ENCODE peak calls at places on chromosomes 7 and 10, in ten cellular contexts. Q is PC-9; S is astrocyte; R is Peyer's patch; U is IMR-90; F is CD8-positive, alpha-beta memory T cell; M is mammary epithelial cell; I is aorta; Z is DND-41; D is mesenchymal stem cell. X is an unnamed sample. For H3K4me1, the result is how much of the 10 kb centered on the place peaks cover.

GRCh38 chr7:142828101-142828500 is 26.8 kb upstream of the EPHB6 start:
- DNase-seq in I (no peak), F (no peak), Q (peak), U (no peak), R (no peak), Z (no peak), S (no peak), M (no peak), D (no peak), X (no peak)

GRCh38 chr10:67612577-67613537 is 83.1 kb downstream of the CTNNA3 start:
- DNase-seq in R (no peak), F (peak), Z (peak), D (peak), S (peak), Q (no peak), I (no peak), M (peak), U (peak), X (no peak)

GRCh38 chr7:87038993-87039716 is 20.3 kb downstream of the ELAPOR2 start:
- DNase-seq in M (no peak), D (peak), U (no peak), I (no peak), Z (no peak), S (no peak), Q (no peak), F (no peak), R (no peak), X (no peak)

GRCh38 chr10:42864575-42864974 is 82.0 kb downstream of the BMS1 start:
- DNase-seq in Z (no peak), U (peak), F (no peak), Q (no peak), M (peak), R (no peak), I (no peak), S (no peak), D (peak), X (peak)

GRCh38 chr7:134472572-134473242 is 13.8 kb upstream of the AKR1B1 start:
- DNase-seq in D (peak), U (no peak), Q (peak), S (no peak), Z (no peak), F (no peak), I (no peak), R (no peak), M (no peak), X (no peak)

GRCh38 chr10:97278491-97278989 is 13.9 kb downstream of the ARHGAP19 start:
- DNase-seq in Z (no peak), S (peak), R (no peak), U (peak), M (peak), I (no peak), D (peak), F (no peak), Q (peak), X (peak)

GRCh38 chr10:4708123-4708759 is 117.8 kb upstream of the AKR1E2 start:
- DNase-seq in R (no peak), F (no peak), S (no peak), I (no peak), D (no peak), Z (no peak), U (no peak), M (no peak), Q (no peak), X (peak)

GRCh38 chr10:26557641-26558014 is 119.5 kb downstream of the APBB1IP start:
- DNase-seq in U (no peak), R (no peak), D (no peak), Z (no peak), S (peak), I (no peak), Q (no peak), M (peak), F (no peak), X (no peak)

GRCh38 chr7:25002826-25003225 is 22.8 kb upstream of the OSBPL3 start:
- DNase-seq in D (no peak), Q (peak), R (no peak), U (peak), Z (no peak), M (no peak), F (no peak), I (no peak), S (no peak), X (no peak)

GRCh38 chr7:100827330-100828226 is at the start of gene EPHB4:
- DNase-seq in S (peak), Q (no peak), R (peak), Z (no peak), F (no peak), U (peak), D (peak), M (peak), I (peak), X (no peak)

GRCh38 chr7:43902542-43903054 is 3.8 kb downstream of the URGCP start:
- DNase-seq in R (no peak), I (no peak), D (no peak), Q (no peak), U (no peak), Z (no peak), M (peak), F (no peak), S (no peak), X (no peak)

GRCh38 chr7:131219277-131220041 is 108.2 kb upstream of the MKLN1 start:
- DNase-seq in S (no peak), D (no peak), F (no peak), R (peak), Q (no peak), M (no peak), Z (no peak), U (no peak), I (peak), X (peak)

GRCh38 chr7:78528964-78529363 is 730.4 kb downstream of the PHTF2 start:
- DNase-seq in Q (no peak), D (no peak), M (no peak), I (no peak), Z (no peak), F (no peak), U (peak), R (no peak), S (no peak), X (no peak)

GRCh38 chr10:117186832-117187615 is 10.3 kb upstream of the KCNK18 start:
- DNase-seq in I (no peak), Q (peak), Z (no peak), S (peak), U (peak), F (no peak), D (no peak), M (peak), R (no peak), X (peak)

GRCh38 chr7:74138945-74139843 is 35.0 kb upstream of the EIF4H start:
- DNase-seq in D (no peak), M (no peak), U (no peak), Z (no peak), R (no peak), I (no peak), S (no peak), Q (no peak), F (no peak), X (no peak)

GRCh38 chr7:18583305-18583704 is 87.8 kb downstream of the HDAC9 start:
- DNase-seq in S (peak), Z (no peak), D (peak), Q (no peak), F (no peak), M (no peak), U (peak), R (no peak), I (no peak), X (no peak)

GRCh38 chr7:112400141-112400540 is 50.1 kb upstream of the IFRD1 start:
- DNase-seq in S (peak), Q (no peak), I (no peak), F (no peak), D (peak), U (peak), R (no peak), Z (no peak), M (no peak), X (no peak)

DNA sequence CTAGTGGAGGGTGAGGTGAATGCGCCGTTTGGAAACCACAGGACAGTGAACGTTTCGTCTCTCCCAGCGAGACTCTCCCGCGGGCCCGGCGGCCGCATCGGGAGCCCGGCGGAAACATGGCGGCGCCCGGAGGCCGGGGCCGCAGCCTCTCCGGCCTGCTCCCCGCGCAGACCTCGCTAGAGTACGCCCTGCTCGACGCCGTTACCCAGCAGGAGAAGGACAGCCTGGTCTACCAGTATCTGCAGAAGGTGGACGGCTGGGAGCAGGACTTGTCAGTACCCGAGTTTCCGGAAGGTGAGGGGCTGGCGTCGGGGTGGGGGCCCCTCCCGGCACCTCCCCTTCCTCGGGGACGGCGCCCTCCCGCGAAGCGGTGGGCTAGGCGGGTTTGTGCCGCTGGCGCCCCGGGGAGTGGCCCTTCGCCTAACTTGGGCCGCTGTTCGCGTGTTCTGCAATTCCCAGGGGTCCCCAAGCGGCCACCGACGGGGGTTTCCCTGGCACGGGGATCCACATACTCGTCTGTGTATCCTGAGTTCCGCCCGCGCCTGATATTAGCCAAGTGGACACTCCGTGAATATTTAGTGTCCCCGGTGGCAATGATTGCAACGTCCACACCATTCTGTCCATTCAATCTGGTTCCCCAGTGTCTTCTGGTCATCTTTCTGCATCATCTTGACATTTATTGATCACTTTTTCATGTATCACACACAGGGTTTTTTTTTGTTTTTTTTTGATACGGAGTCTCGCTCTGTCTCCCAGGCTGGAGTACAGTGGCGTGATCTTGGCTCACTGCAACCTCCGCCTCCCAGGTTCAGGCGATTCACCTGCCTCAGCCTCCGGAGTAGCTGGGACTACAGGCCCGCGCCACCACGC is 531 bp downstream of the NHLRC2 start:
- DNase-seq in U (peak), I (peak), F (peak), Q (no peak), M (peak), D (peak), S (peak), Z (peak), R (peak), X (peak)
- H3K4me1 ChIP-seq in U (under half), I (under half), F (under half), Q (under half), M (under half), D (under half), S (under half), Z (half or more), R (under half), X (half or more)

DNA sequence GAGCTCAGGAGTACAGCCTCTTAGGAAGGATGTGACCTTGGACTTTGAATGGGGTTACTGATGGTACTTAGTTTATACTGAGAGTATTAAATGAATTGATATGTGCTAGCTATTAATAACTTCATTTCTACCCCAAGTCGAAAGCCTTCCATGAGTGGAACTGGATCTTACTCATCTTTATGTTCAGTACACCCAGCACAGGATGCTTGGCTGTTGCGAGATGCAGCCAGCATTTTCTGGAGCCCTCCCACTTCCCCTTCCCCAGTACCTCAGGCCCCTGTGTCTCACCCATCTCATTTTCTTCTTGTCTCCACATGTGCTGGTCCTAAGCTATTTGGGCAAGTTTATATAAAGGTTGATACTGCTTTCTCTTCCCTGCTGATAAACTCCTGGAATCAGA is 7.2 kb downstream of the UPP1 start:
- DNase-seq in U (no peak), Q (peak), Z (no peak), R (no peak), D (no peak), I (no peak), M (no peak), F (no peak), S (no peak), X (no peak)
- H3K4me1 ChIP-seq in U (under half), Q (half or more), Z (under half), R (under half), D (under half), I (under half), M (half or more), F (half or more), S (under half), X (under half)

GRCh38 chr7:30162622-30163124 is 27.9 kb downstream of the MTURN start:
- DNase-seq in D (no peak), R (no peak), Z (no peak), U (peak), Q (peak), I (no peak), S (peak), M (peak), F (no peak), X (no peak)
- H3K4me1 ChIP-seq in D (under half), R (under half), Z (under half), U (under half), Q (half or more), I (under half), S (under half), M (half or more), F (under half), X (under half)

DNA sequence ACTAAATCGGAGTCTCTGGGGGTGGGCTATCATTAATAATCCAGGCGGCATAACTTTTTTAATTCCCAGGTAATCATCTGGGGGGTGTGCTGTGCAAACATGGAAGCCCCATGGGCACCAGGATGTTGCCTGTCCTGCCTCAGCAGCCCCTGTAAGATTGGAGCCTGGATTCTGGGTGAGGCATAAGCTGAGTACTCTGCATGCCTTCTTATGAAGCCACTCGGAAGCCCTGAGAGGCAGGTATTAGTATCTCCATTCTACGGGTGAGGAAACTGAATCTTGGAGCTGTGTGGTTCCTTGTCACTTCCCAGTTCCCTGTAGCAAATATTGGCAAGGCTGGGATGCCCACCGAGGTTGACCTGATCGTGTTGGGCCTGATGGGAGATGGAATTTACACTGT is 7.4 kb upstream of the OPN4 start:
- DNase-seq in D (no peak), S (no peak), Z (no peak), M (no peak), Q (no peak), F (no peak), I (no peak), U (no peak), R (no peak), X (no peak)
- H3K4me1 ChIP-seq in D (under half), S (under half), Z (under half), M (under half), Q (half or more), F (under half), I (under half), U (under half), R (under half), X (under half)

DNA sequence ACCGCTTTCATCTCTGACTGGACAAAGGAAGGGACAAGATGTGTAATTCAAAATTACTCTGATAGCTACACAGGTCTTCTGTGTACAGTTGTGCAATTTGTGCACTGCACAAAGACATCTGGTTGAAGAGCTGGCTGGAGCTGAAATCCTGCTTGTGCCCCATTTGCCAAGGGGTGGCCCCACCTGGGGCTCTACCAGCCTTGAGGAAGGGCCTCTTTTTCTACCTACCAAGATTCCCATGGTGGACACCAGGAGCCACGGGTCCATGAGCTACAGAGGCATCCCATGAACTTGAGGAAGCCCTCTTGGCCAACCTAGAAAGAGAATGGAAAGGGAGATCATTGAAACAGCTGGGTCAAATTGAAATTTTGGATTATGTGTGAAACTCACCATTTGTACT is 43.2 kb downstream of the HHEX start:
- DNase-seq in Z (no peak), I (no peak), D (no peak), S (no peak), M (no peak), R (no peak), U (no peak), F (no peak), Q (no peak), X (no peak)
- H3K4me1 ChIP-seq in Z (under half), I (under half), D (under half), S (under half), M (under half), R (under half), U (under half), F (under half), Q (under half), X (half or more)

GRCh38 chr7:1028044-1028770 is 16.1 kb upstream of the GPR146 start:
- DNase-seq in M (peak), I (peak), Q (peak), R (peak), U (peak), D (peak), F (peak), Z (no peak), S (peak), X (peak)

GRCh38 chr7:1030444-1031070 is 13.8 kb upstream of the GPR146 start:
- DNase-seq in M (no peak), D (no peak), R (no peak), I (no peak), Z (no peak), Q (no peak), F (no peak), U (no peak), S (no peak), X (peak)

GRCh38 chr7:1028775-1029636 is 15.3 kb upstream of the GPR146 start:
- DNase-seq in D (peak), S (peak), I (peak), F (peak), R (peak), Q (peak), Z (no peak), U (peak), M (peak), X (peak)

GRCh38 chr7:1031716-1032455 is 12.5 kb upstream of the GPR146 start:
- DNase-seq in Z (no peak), Q (no peak), U (no peak), D (no peak), I (no peak), M (no peak), R (no peak), F (no peak), S (no peak), X (no peak)

DNA sequence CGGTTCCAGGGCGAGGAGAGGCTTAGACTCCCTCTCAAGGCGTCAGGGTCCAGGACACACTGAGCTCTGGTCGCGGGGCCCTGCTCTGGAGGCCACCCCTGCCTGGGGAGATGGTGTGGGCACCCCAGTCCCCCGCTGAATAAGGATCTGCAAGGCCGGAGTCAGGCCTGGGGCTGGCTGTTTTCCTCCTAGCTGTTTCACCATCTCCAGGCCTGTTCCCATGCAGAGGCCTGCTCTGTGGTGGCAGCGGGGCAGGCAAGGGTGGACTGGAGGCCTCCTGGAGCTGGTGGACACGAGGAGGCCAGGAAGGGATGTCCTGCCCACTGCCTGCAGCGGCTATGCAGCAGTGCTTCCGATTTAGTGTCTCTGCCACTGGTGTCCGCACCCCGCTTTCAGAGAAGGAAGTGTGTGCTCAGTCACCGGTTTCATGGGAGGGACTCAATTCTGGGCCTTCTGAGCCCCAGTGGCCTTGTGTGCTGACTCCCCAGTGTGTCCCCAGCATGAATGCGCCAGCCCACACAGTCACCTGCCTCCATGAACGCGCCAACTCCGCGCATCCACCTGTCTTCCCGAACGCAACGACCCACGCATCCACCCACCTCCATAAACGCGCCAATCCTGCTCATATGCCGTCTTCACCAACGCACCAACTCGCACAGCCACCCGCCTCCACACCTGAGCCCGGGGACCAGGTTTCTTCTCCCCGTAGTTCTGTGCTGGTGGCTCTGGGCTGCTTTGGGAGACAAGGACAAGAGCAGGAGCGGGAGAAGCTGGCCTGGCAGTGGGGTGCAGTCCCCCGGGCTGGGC is 14.5 kb upstream of the GPR146 start:
- DNase-seq in Z (no peak), S (no peak), R (no peak), I (no peak), Q (no peak), D (no peak), U (no peak), M (no peak), F (no peak), X (no peak)
- H3K4me1 ChIP-seq in Z (under half), S (under half), R (under half), I (under half), Q (under half), D (under half), U (under half), M (under half), F (under half), X (half or more)

X was measured in OCI-LY7.